ENCODE peak calls at places on chromosome 17, in nine cellular contexts. G, D, H, C, S, V, W, Y and B are unnamed samples.
A peak's percentile ranks its signal among the peaks of the same experiment; 100 is the strongest.

GRCh38 chr17:39548494-39548893 is 59.2 kb downstream of the NEUROD2 start:
- DNase-seq in G (no peak), D (no peak), H (no peak), C (no peak), S (peak; percentile 14), V (no peak), W (no peak), Y (no peak), B (no peak)

GRCh38 chr17:56715613-56716357 is 117.9 kb downstream of the C17orf67 start:
- DNase-seq in G (peak; percentile 87), D (peak; percentile 83), H (peak; percentile 92), C (peak; percentile 80), S (peak; percentile 92), V (peak; percentile 81), W (peak; percentile 89), Y (peak; percentile 81), B (peak; percentile 57)

GRCh38 chr17:47621293-47622178 is 28.2 kb upstream of the KPNB1 start:
- DNase-seq in G (no peak), D (no peak), H (peak; percentile 30), C (no peak), S (peak; percentile 97), V (no peak), W (no peak), Y (no peak), B (peak; percentile 36)

GRCh38 chr17:78179372-78179771 is 7.5 kb downstream of the TK1 start:
- DNase-seq in G (peak; percentile 27), D (no peak), H (no peak), C (peak; percentile 68), S (peak; percentile 52), V (no peak), W (no peak), Y (no peak), B (peak; percentile 35)

GRCh38 chr17:50511058-50511457 is 2.8 kb downstream of the MYCBPAP start:
- DNase-seq in G (no peak), D (no peak), H (no peak), C (no peak), S (peak; percentile 42), V (no peak), W (no peak), Y (no peak), B (no peak)

GRCh38 chr17:81924557-81925532 is 2.7 kb downstream of the MAFG start:
- DNase-seq in G (no peak), D (no peak), H (peak; percentile 62), C (no peak), S (no peak), V (no peak), W (no peak), Y (no peak), B (no peak)

GRCh38 chr17:27578718-27579085 is 52.3 kb upstream of the LGALS9 start:
- DNase-seq in G (no peak), D (no peak), H (no peak), C (no peak), S (peak; percentile 48), V (no peak), W (no peak), Y (no peak), B (no peak)

GRCh38 chr17:71748872-71749271 is 371.9 kb upstream of the SOX9 start:
- DNase-seq in G (no peak), D (no peak), H (no peak), C (no peak), S (no peak), V (no peak), W (no peak), Y (no peak), B (no peak)

GRCh38 chr17:45794840-45795239 is 10.7 kb downstream of the CRHR1 start:
- DNase-seq in G (no peak), D (no peak), H (peak; percentile 56), C (no peak), S (peak; percentile 29), V (no peak), W (no peak), Y (no peak), B (no peak)

GRCh38 chr17:33328129-33328528 is 35.0 kb upstream of the ASIC2 start:
- DNase-seq in G (no peak), D (no peak), H (peak; percentile 62), C (no peak), S (peak; percentile 12), V (no peak), W (peak; percentile 7), Y (no peak), B (no peak)

GRCh38 chr17:76009447-76009846 is 8.8 kb downstream of the CDK3 start:
- DNase-seq in G (no peak), D (no peak), H (no peak), C (no peak), S (no peak), V (no peak), W (no peak), Y (no peak), B (no peak)

GRCh38 chr17:61458491-61459433 is 6.5 kb downstream of the TBX4 start:
- DNase-seq in G (no peak), D (peak; percentile 32), H (no peak), C (no peak), S (no peak), V (peak; percentile 12), W (no peak), Y (no peak), B (no peak)

GRCh38 chr17:44979426-44980273 is 11.5 kb upstream of the C1QL1 start:
- DNase-seq in G (no peak), D (no peak), H (no peak), C (no peak), S (no peak), V (no peak), W (no peak), Y (peak; percentile 59), B (peak; percentile 44)

GRCh38 chr17:20063665-20064648 is 54.8 kb downstream of the SPECC1 start:
- DNase-seq in G (peak; percentile 95), D (no peak), H (no peak), C (peak; percentile 48), S (peak; percentile 93), V (peak; percentile 85), W (no peak), Y (peak; percentile 83), B (peak; percentile 95)